ENCODE peak calls at places on chromosomes 4 and X, in eight cellular contexts. U, K, S, O, Z, T, X and R are unnamed samples.

GRCh38 chr4:188728359-188728758 is 589.1 kb downstream of the TRIML1 start:
- DNase-seq in T (no peak), X (no peak), K (no peak), Z (no peak), S (no peak), O (no peak), U (no peak), R (no peak)

GRCh38 chr4:10180927-10181744 is 64.5 kb upstream of the WDR1 start:
- DNase-seq in K (peak; percentile 90), T (no peak), S (no peak), O (no peak), U (no peak), X (no peak), Z (no peak), R (no peak)

GRCh38 chrX:41705042-41705441 is 16.3 kb downstream of the GPR34 start:
- DNase-seq in X (no peak), K (no peak), U (no peak), T (no peak), O (no peak), Z (no peak), S (no peak), R (no peak)

GRCh38 chrX:10393899-10394298 is 226.5 kb downstream of the MID1 start:
- DNase-seq in S (no peak), T (no peak), Z (no peak), U (no peak), X (peak; percentile 1), K (no peak), O (no peak), R (no peak)

GRCh38 chrX:38142598-38142997 is 78.1 kb downstream of the SRPX start:
- DNase-seq in O (no peak), X (peak; percentile 45), S (no peak), Z (no peak), K (no peak), T (no peak), U (no peak), R (no peak)

GRCh38 chr4:1872918-1873269 is 1.7 kb downstream of the NSD2 start:
- DNase-seq in T (no peak), Z (no peak), K (no peak), S (no peak), X (no peak), U (no peak), O (no peak), R (no peak)

GRCh38 chrX:138886769-138887168 is 175.3 kb upstream of the FGF13 start:
- DNase-seq in T (no peak), S (no peak), X (peak; percentile 25), K (no peak), U (no peak), O (no peak), Z (no peak), R (no peak)

GRCh38 chr4:169993531-169993930 is 32.7 kb downstream of the MFAP3L start:
- DNase-seq in T (no peak), K (no peak), O (no peak), X (no peak), S (no peak), U (no peak), Z (no peak), R (no peak)

GRCh38 chr4:107734120-107734519 is 14.1 kb upstream of the PAPSS1 start:
- DNase-seq in T (no peak), X (no peak), K (peak; percentile 39), O (no peak), Z (no peak), U (no peak), S (no peak), R (no peak)

GRCh38 chr4:90328558-90328957 is 201.4 kb downstream of the CCSER1 start:
- DNase-seq in U (no peak), T (no peak), K (no peak), Z (peak; percentile 45), S (peak; percentile 44), O (no peak), X (peak; percentile 34), R (no peak)

GRCh38 chr4:144868309-144868708 is 222.4 kb downstream of the HHIP start:
- DNase-seq in S (no peak), X (no peak), O (no peak), U (no peak), T (no peak), K (no peak), Z (no peak), R (no peak)

GRCh38 chrX:2831471-2832228 is 2.9 kb downstream of the GYG2 start:
- DNase-seq in K (no peak), Z (no peak), O (no peak), X (no peak), T (no peak), S (no peak), U (no peak), R (no peak)

GRCh38 chr4:170202721-170203120 is 113.0 kb upstream of the AADAT start:
- DNase-seq in U (no peak), Z (no peak), O (no peak), K (no peak), T (no peak), X (no peak), S (no peak), R (no peak)

GRCh38 chr4:46886711-46887110 is 22.3 kb downstream of the COX7B2 start:
- DNase-seq in X (no peak), O (no peak), T (no peak), S (no peak), K (no peak), Z (no peak), U (no peak), R (no peak)

GRCh38 chrX:129013574-129013973 is 509.7 kb downstream of the SMARCA1 start:
- DNase-seq in U (no peak), S (no peak), X (no peak), T (no peak), O (no peak), K (no peak), Z (no peak), R (no peak)

GRCh38 chr4:152536545-152537182 is 772 bp upstream of the FBXW7 start:
- DNase-seq in X (peak; percentile 42), T (no peak), S (peak; percentile 7), O (no peak), U (no peak), K (peak; percentile 28), Z (peak; percentile 28), R (peak; percentile 15)

GRCh38 chrX:125444659-125445058 is 125.0 kb downstream of the TEX13C start:
- DNase-seq in X (no peak), K (no peak), S (no peak), U (no peak), O (no peak), Z (peak; percentile 6), T (no peak), R (no peak)

GRCh38 chrX:26952213-26952612 is 510.9 kb downstream of the PPP4R3C start:
- DNase-seq in T (no peak), O (no peak), S (no peak), K (no peak), Z (no peak), U (no peak), X (no peak), R (no peak)

DNA sequence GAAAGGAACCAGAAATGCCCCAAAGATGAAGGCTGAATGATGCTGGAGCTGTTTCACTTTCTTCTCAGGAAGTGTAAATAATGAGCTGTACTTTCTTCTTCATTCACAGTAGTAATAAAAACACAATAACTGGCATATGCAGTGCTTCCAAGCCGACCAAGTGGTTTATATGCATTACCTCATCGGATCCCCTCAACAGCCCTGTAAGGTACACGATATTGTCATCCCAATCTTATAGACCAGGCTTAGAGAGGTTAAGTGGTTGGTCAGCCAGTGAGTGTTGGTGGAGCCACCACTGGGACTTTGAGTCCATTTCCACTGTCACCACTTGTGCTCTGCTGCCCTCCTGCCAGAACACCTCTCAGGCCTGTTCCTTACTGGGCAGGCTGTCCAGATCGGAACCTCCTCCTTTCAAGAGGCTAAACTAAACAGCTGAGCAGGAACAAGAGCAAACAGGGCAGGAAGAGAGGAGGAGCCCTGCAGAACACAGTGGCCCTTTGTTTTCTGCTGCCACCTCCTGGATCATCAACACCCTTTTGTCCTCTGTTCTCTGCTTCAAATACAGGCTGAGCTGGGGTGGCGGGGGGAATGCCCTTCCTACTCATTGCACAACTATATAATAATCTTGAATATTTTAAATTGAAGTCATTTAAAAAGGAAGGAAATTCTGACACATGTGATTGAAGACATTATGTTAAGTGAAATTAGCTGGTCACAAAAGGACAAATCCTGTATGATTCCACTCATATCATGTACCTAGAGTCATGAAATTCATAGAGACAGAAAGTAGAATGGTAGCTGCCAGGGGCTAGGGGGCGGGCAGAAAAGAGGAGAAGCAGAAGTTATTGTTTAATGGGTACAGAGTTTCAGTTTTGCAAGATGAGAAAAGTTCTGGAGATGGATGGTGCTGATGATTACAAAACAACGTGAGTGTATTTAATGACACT is 112.5 kb upstream of the ATP6AP2 start:
- DNase-seq in S (peak; percentile 47), T (peak; percentile 66), K (peak; percentile 54), O (no peak), U (no peak), Z (peak; percentile 37), X (peak; percentile 75), R (no peak)
- H3K27ac ChIP-seq in S (no peak overlapping the region), T (no peak overlapping the region), K (no peak overlapping the region), O (no peak overlapping the region), U (no peak overlapping the region), Z (no peak overlapping the region), X (no peak overlapping the region), R (no peak overlapping the region)

GRCh38 chr4:99366491-99366890 is 13.9 kb upstream of the ADH1C start:
- DNase-seq in X (no peak), K (no peak), U (no peak), S (no peak), Z (no peak), T (no peak), O (no peak), R (no peak)
- TF ChIP-seq CTCF in X (no peak), K (no peak), U (no peak), S (no peak), Z (no peak), T (no peak), O (no peak), R (no peak)

GRCh38 chr4:24573582-24573981 is 10.8 kb downstream of the DHX15 start:
- DNase-seq in Z (no peak), O (no peak), X (no peak), S (no peak), K (no peak), U (no peak), T (no peak), R (no peak)

GRCh38 chr4:24570574-24571236 is 13.6 kb downstream of the DHX15 start:
- DNase-seq in U (no peak), T (no peak), Z (no peak), K (no peak), O (no peak), X (no peak), S (no peak), R (no peak)

GRCh38 chr4:24576276-24576675 is 8.1 kb downstream of the DHX15 start:
- DNase-seq in U (no peak), T (no peak), S (no peak), K (no peak), Z (no peak), X (no peak), O (no peak), R (no peak)

GRCh38 chr4:24570172-24570571 is 14.2 kb downstream of the DHX15 start:
- DNase-seq in K (no peak), T (no peak), X (no peak), U (no peak), Z (no peak), O (no peak), S (no peak), R (no peak)

GRCh38 chr4:24574256-24574655 is 10.1 kb downstream of the DHX15 start:
- DNase-seq in K (no peak), U (no peak), S (no peak), X (no peak), Z (no peak), O (no peak), T (no peak), R (no peak)
- H3K4me1 ChIP-seq in K (peaks cover 3% of the 10 kb centered on the region), U (peaks cover 6% of the 10 kb centered on the region), S (no peaks in the 10 kb centered on the region), X (peaks cover 45% of the 10 kb centered on the region), Z (peaks cover 25% of the 10 kb centered on the region), O (peaks cover 36% of the 10 kb centered on the region), T (peaks cover 51% of the 10 kb centered on the region), R (no peaks in the 10 kb centered on the region)

GRCh38 chr4:24700118-24700517 is 95.3 kb upstream of the SOD3 start:
- DNase-seq in T (no peak), X (no peak), U (no peak), Z (no peak), S (no peak), O (no peak), K (no peak), R (no peak)
- H3K27ac ChIP-seq in T (no peak overlapping the region), X (no peak overlapping the region), U (no peak overlapping the region), Z (no peak overlapping the region), S (no peak overlapping the region), O (no peak overlapping the region), K (no peak overlapping the region), R (no peak overlapping the region)